ENCODE peak calls at places on chromosomes 2 and 18, in seven cellular contexts. C is gastrocnemius medialis, X is uterus, S is IMR-90, L is A549, Q is suprapubic skin, D is H1. E is an unnamed sample.

GRCh38 chr18:5630766-5631413 is 87.1 kb upstream of the EPB41L3 start:
- DNase-seq in C (no peak), X (no peak), S (no peak), L (no peak), Q (no peak), D (no peak), E (no peak)

GRCh38 chr2:11348209-11348749 is 3.8 kb upstream of the ROCK2 start:
- DNase-seq in C (no peak), X (no peak), S (no peak), L (no peak), Q (peak; percentile 77), D (no peak), E (no peak)

GRCh38 chr2:158502984-158503383 is 46.2 kb downstream of the PKP4 start:
- DNase-seq in C (no peak), X (no peak), S (peak; percentile 83), L (peak; percentile 18), Q (no peak), D (no peak), E (peak; percentile 21)

GRCh38 chr2:70541481-70542020 is 12.1 kb downstream of the TGFA start:
- DNase-seq in C (no peak), X (no peak), S (no peak), L (no peak), Q (no peak), D (no peak), E (peak; percentile 38)

GRCh38 chr2:65377556-65378307 is 54.7 kb downstream of the SPRED2 start:
- DNase-seq in C (no peak), X (no peak), S (peak; percentile 88), L (no peak), Q (no peak), D (no peak), E (peak; percentile 54)

GRCh38 chr2:73870084-73870483 is 22.7 kb upstream of the ACTG2 start:
- DNase-seq in C (no peak), X (peak; percentile 84), S (peak; percentile 98), L (no peak), Q (no peak), D (no peak), E (no peak)

GRCh38 chr2:213545964-213546363 is 261.7 kb downstream of the SPAG16 start:
- DNase-seq in C (no peak), X (no peak), S (no peak), L (no peak), Q (no peak), D (no peak), E (no peak)

GRCh38 chr18:49021433-49022129 is 70.8 kb upstream of the SMAD7 start:
- DNase-seq in C (no peak), X (no peak), S (peak; percentile 33), L (no peak), Q (no peak), D (peak; percentile 89), E (peak; percentile 23)

GRCh38 chr2:156430236-156430977 is 5.8 kb upstream of the GPD2 start:
- DNase-seq in C (no peak), X (no peak), S (peak; percentile 40), L (no peak), Q (no peak), D (no peak), E (no peak)

GRCh38 chr18:44679056-44679911 is 1.4 kb upstream of the SETBP1 start:
- DNase-seq in C (peak; percentile 84), X (peak; percentile 86), S (peak; percentile 81), L (peak; percentile 78), Q (peak; percentile 88), D (peak; percentile 78), E (peak; percentile 34)

GRCh38 chr2:54589340-54590215 is 133.5 kb downstream of the SPTBN1 start:
- DNase-seq in C (no peak), X (no peak), S (peak; percentile 70), L (no peak), Q (no peak), D (no peak), E (no peak)

DNA sequence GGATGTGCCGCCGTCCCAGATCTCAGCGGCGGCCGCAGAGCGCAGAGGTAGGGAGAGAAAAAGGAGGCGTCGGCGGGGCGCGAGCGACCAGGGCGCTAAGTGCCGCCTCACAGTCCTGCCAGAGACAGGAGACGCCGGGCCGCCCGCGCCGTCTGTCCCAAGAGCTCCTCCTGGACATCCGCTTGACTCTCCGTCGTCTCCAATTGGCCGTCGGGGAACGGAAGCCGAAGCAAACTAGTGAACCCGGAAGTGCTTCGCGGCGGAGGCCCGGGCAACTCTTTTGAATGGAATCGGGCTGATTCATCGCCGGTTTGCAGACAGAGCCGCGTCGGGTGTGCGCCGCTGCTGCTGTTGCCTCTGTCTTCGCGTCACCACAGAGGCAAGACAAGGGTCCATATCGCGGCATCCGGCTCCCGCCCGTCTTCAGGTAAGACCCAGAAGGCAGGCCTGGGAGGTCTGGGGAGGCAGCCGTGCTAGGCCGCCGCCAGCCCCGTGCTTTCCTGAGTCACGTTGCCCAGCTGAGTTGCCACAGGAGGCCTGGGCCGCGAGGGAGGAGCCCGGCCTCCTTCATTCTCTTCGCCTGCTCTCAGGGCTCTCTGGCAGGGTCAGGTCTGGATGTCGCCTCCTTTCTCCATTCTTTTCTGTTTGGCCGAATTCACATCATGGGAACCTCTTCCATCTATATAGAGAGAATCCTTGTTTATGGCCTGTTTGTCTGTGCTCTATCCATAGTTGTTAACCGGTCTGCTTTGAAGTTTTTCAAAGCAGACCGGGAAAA is at the start of gene PSMD14:
- DNase-seq in C (peak; percentile 90), X (peak; percentile 87), S (peak; percentile 94), L (peak; percentile 59), Q (peak; percentile 97), D (peak; percentile 86), E (peak; percentile 69)
- TF ChIP-seq POLR2A in C (peak; percentile 74), X (peak; percentile 43), S (peak; percentile 95), L (peak; percentile 91), Q (no peak), D (no peak), E (peak; percentile 80)

GRCh38 chr2:241063093-241063551 is 39.0 kb downstream of the MTERF4 start:
- DNase-seq in C (no peak), X (no peak), S (no peak), L (no peak), Q (no peak), D (no peak), E (no peak)

GRCh38 chr2:241063587-241063986 is 38.5 kb downstream of the MTERF4 start:
- DNase-seq in C (no peak), X (no peak), S (no peak), L (no peak), Q (no peak), D (no peak), E (no peak)

GRCh38 chr2:241064802-241065354 is 37.2 kb downstream of the MTERF4 start:
- DNase-seq in C (no peak), X (no peak), S (no peak), L (no peak), Q (no peak), D (no peak), E (no peak)

GRCh38 chr2:241065355-241065803 is 36.7 kb downstream of the MTERF4 start:
- DNase-seq in C (no peak), X (no peak), S (no peak), L (no peak), Q (no peak), D (no peak), E (no peak)

DNA sequence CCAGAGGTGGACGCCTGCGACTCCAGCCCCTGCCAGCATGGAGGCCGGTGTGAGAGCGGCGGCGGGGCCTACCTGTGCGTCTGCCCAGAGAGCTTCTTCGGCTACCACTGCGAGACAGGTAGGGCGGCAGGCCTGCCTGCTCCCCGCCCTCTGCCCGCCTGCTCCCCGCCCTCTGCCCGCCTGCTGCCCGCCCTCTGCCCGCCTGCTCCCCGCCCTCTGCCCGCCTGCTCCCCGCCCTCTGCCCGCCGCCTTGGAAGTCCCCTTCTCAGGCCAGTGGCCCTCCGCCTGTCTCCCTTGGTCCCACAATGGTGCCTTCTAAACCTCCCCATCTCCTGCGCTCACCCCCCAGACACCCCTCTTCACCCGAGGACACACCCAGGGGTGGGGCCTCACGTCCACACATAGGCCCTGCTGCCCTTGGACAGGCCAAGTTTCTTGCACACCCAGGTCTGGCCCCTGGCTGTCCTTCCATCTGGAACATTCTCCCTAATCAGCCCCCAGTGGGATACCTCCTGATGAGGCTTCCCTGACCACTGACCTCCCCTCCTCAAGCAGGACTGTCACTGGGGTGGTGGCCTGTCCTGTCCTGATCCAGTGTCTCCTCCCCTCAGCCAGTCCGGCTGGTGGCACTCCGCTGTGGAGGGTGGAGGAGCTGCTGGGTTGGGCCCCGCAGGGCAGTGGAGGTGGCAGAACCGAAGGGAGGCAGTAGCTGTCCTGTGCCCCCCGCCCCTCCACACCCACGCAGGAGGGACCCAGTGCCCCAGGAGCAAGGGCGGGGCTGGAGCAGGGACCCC is 37.9 kb downstream of the MTERF4 start:
- DNase-seq in C (no peak), X (no peak), S (no peak), L (peak; percentile 21), Q (peak; percentile 66), D (peak; percentile 80), E (peak; percentile 53)
- TF ChIP-seq POLR2A in C (no peak), X (no peak), S (no peak), L (no peak), Q (no peak), D (no peak), E (no peak)

GRCh38 chr18:26702023-26702422 is 153.7 kb upstream of the KCTD1 start:
- DNase-seq in C (no peak), X (no peak), S (no peak), L (no peak), Q (no peak), D (no peak), E (no peak)
- TF ChIP-seq POLR2A in C (no peak), X (no peak), S (no peak), L (no peak), Q (no peak), D (no peak), E (no peak)

DNA sequence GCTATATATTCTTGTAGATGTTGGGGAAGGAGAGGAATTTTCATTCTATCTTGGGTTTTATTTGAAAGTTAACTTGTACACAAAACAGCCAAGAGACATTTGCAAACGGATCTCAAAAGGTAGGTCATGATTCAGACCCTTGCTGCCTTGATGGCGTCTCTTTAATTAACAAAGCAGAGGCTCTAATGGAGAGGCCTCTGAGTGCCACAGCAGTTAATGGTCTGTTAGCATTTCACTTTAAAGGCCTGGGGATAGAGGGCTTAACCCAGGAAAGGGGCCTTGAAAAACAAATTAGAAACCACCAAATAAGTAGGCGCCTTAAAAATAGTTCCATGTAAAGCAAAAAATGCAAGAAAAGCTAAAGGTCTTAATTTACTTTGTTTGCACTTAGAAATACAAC is 836.9 kb upstream of the CELF4 start:
- DNase-seq in C (no peak), X (no peak), S (no peak), L (no peak), Q (no peak), D (no peak), E (no peak)
- TF ChIP-seq POLR2A in C (no peak), X (no peak), S (no peak), L (no peak), Q (no peak), D (no peak), E (no peak)

GRCh38 chr2:10302479-10303173 is at the start of gene HPCAL1:
- DNase-seq in C (peak; percentile 63), X (peak; percentile 85), S (peak; percentile 70), L (peak; percentile 92), Q (peak; percentile 89), D (peak; percentile 95), E (peak; percentile 84)
- TF ChIP-seq POLR2A in C (peak; percentile 89), X (peak; percentile 94), S (peak; percentile 56), L (peak; percentile 91), Q (no peak), D (no peak), E (peak; percentile 90)

GRCh38 chr2:205682239-205683021 is at the start of gene NRP2:
- DNase-seq in C (peak; percentile 58), X (peak; percentile 89), S (peak; percentile 89), L (peak; percentile 58), Q (peak; percentile 85), D (peak; percentile 83), E (peak; percentile 59)
- TF ChIP-seq POLR2A in C (peak; percentile 81), X (peak; percentile 99), S (peak; percentile 93), L (peak; percentile 91), Q (no peak), D (peak; percentile 43), E (peak; percentile 64)

GRCh38 chr2:68879296-68879695 is 8.1 kb upstream of the BMP10 start:
- DNase-seq in C (no peak), X (no peak), S (peak; percentile 76), L (no peak), Q (no peak), D (no peak), E (no peak)
- TF ChIP-seq POLR2A in C (no peak), X (no peak), S (no peak), L (no peak), Q (no peak), D (no peak), E (no peak)